ENCODE peak calls at places on chromosomes 13 and 19, in seven cellular contexts. One of them, this sample, is unnamed.

GRCh38 chr13:54337526-54337925 is 1308.9 kb downstream of the OLFM4 start:
- DNase-seq in H1: no peak
- DNase-seq in left lung: no peak
- DNase-seq in OCI-LY7: no peak
- DNase-seq in pancreas: no peak
- DNase-seq in CD8-positive, alpha-beta memory T cell: no peak
- DNase-seq in breast epithelium: no peak
- DNase-seq in this sample: no peak

GRCh38 chr13:98305670-98306069 is 128.6 kb upstream of the RNF113B start:
- DNase-seq in H1: no peak
- DNase-seq in OCI-LY7: no peak
- DNase-seq in left lung: no peak
- DNase-seq in CD8-positive, alpha-beta memory T cell: no peak
- DNase-seq in breast epithelium: no peak
- DNase-seq in pancreas: no peak
- DNase-seq in this sample: no peak

GRCh38 chr19:48631254-48631653 is 5.9 kb downstream of the DBP start:
- DNase-seq in H1: no peak
- DNase-seq in breast epithelium: no peak
- DNase-seq in left lung: no peak
- DNase-seq in CD8-positive, alpha-beta memory T cell: no peak
- DNase-seq in OCI-LY7: no peak
- DNase-seq in pancreas: no peak
- DNase-seq in this sample: no peak

GRCh38 chr13:113954046-113954841 is 19.6 kb downstream of the C13orf46 start:
- DNase-seq in H1: no peak
- DNase-seq in breast epithelium: no peak
- DNase-seq in left lung: peak; percentile 57
- DNase-seq in pancreas: no peak
- DNase-seq in CD8-positive, alpha-beta memory T cell: no peak
- DNase-seq in OCI-LY7: no peak
- DNase-seq in this sample: no peak

GRCh38 chr19:43430142-43430710 is 15.5 kb downstream of the TEX101 start:
- DNase-seq in breast epithelium: no peak
- DNase-seq in left lung: no peak
- DNase-seq in OCI-LY7: no peak
- DNase-seq in pancreas: no peak
- DNase-seq in H1: no peak
- DNase-seq in CD8-positive, alpha-beta memory T cell: no peak
- DNase-seq in this sample: no peak

GRCh38 chr13:29505950-29506349 is 89.5 kb downstream of the SLC7A1 start:
- DNase-seq in left lung: peak; percentile 61
- DNase-seq in pancreas: no peak
- DNase-seq in breast epithelium: no peak
- DNase-seq in OCI-LY7: no peak
- DNase-seq in CD8-positive, alpha-beta memory T cell: no peak
- DNase-seq in H1: no peak
- DNase-seq in this sample: no peak

GRCh38 chr13:40666905-40667621 is 622 bp upstream of the FOXO1 start:
- DNase-seq in pancreas: peak; percentile 45
- DNase-seq in left lung: peak; percentile 93
- DNase-seq in H1: no peak
- DNase-seq in CD8-positive, alpha-beta memory T cell: peak; percentile 26
- DNase-seq in breast epithelium: no peak
- DNase-seq in OCI-LY7: peak; percentile 58
- DNase-seq in this sample: peak; percentile 21

GRCh38 chr13:40340368-40341085 is 325.9 kb downstream of the FOXO1 start:
- DNase-seq in breast epithelium: no peak
- DNase-seq in H1: no peak
- DNase-seq in CD8-positive, alpha-beta memory T cell: no peak
- DNase-seq in pancreas: peak; percentile 77
- DNase-seq in left lung: no peak
- DNase-seq in OCI-LY7: no peak
- DNase-seq in this sample: no peak

GRCh38 chr13:40146063-40146462 is 490.6 kb downstream of the COG6 start:
- DNase-seq in H1: no peak
- DNase-seq in OCI-LY7: peak; percentile 24
- DNase-seq in pancreas: no peak
- DNase-seq in breast epithelium: no peak
- DNase-seq in left lung: no peak
- DNase-seq in CD8-positive, alpha-beta memory T cell: no peak
- DNase-seq in this sample: no peak

GRCh38 chr19:11115042-11115441 is 25.8 kb downstream of the LDLR start:
- DNase-seq in CD8-positive, alpha-beta memory T cell: no peak
- DNase-seq in H1: no peak
- DNase-seq in OCI-LY7: no peak
- DNase-seq in breast epithelium: no peak
- DNase-seq in left lung: no peak
- DNase-seq in pancreas: no peak
- DNase-seq in this sample: no peak

GRCh38 chr13:30364133-30364532 is 56.8 kb upstream of the KATNAL1 start:
- DNase-seq in breast epithelium: no peak
- DNase-seq in CD8-positive, alpha-beta memory T cell: no peak
- DNase-seq in left lung: no peak
- DNase-seq in pancreas: no peak
- DNase-seq in OCI-LY7: no peak
- DNase-seq in H1: no peak
- DNase-seq in this sample: no peak

GRCh38 chr19:13959962-13960862 is 7.9 kb downstream of the DCAF15 start:
- DNase-seq in pancreas: no peak
- DNase-seq in OCI-LY7: no peak
- DNase-seq in breast epithelium: no peak
- DNase-seq in left lung: peak; percentile 70
- DNase-seq in CD8-positive, alpha-beta memory T cell: peak; percentile 36
- DNase-seq in H1: no peak
- DNase-seq in this sample: no peak

GRCh38 chr13:78742659-78743058 is 83.7 kb upstream of the OBI1 start:
- DNase-seq in H1: no peak
- DNase-seq in pancreas: no peak
- DNase-seq in left lung: no peak
- DNase-seq in CD8-positive, alpha-beta memory T cell: no peak
- DNase-seq in OCI-LY7: no peak
- DNase-seq in breast epithelium: no peak
- DNase-seq in this sample: no peak

GRCh38 chr13:44854264-44855060 is 134.8 kb downstream of the NUFIP1 start:
- DNase-seq in H1: no peak
- DNase-seq in pancreas: peak; percentile 74
- DNase-seq in CD8-positive, alpha-beta memory T cell: no peak
- DNase-seq in breast epithelium: no peak
- DNase-seq in OCI-LY7: no peak
- DNase-seq in left lung: no peak
- DNase-seq in this sample: no peak

GRCh38 chr19:4019578-4019977 is 12.0 kb downstream of the PIAS4 start:
- DNase-seq in breast epithelium: no peak
- DNase-seq in H1: no peak
- DNase-seq in CD8-positive, alpha-beta memory T cell: no peak
- DNase-seq in left lung: no peak
- DNase-seq in pancreas: peak; percentile 54
- DNase-seq in OCI-LY7: no peak
- DNase-seq in this sample: no peak

GRCh38 chr19:54448037-54448773 is 794 bp upstream of the LENG8 start:
- DNase-seq in OCI-LY7: peak; percentile 22
- DNase-seq in pancreas: peak; percentile 72
- DNase-seq in breast epithelium: no peak
- DNase-seq in left lung: peak; percentile 82
- DNase-seq in H1: no peak
- DNase-seq in CD8-positive, alpha-beta memory T cell: no peak
- DNase-seq in this sample: peak; percentile 56

GRCh38 chr19:31223805-31224534 is 125.3 kb downstream of the TSHZ3 start:
- DNase-seq in CD8-positive, alpha-beta memory T cell: no peak
- DNase-seq in pancreas: no peak
- DNase-seq in left lung: no peak
- DNase-seq in breast epithelium: no peak
- DNase-seq in OCI-LY7: no peak
- DNase-seq in H1: no peak
- DNase-seq in this sample: no peak

GRCh38 chr13:67619987-67620386 is 389.9 kb upstream of the PCDH9 start:
- DNase-seq in H1: no peak
- DNase-seq in breast epithelium: no peak
- DNase-seq in pancreas: no peak
- DNase-seq in CD8-positive, alpha-beta memory T cell: no peak
- DNase-seq in OCI-LY7: no peak
- DNase-seq in left lung: no peak
- DNase-seq in this sample: no peak

GRCh38 chr13:100334209-100334608 is 245.3 kb downstream of the PCCA start:
- DNase-seq in left lung: no peak
- DNase-seq in H1: no peak
- DNase-seq in pancreas: no peak
- DNase-seq in OCI-LY7: no peak
- DNase-seq in breast epithelium: no peak
- DNase-seq in CD8-positive, alpha-beta memory T cell: no peak
- DNase-seq in this sample: no peak

GRCh38 chr13:57557979-57558529 is 73.5 kb upstream of the PCDH17 start:
- DNase-seq in OCI-LY7: peak; percentile 17
- DNase-seq in breast epithelium: no peak
- DNase-seq in CD8-positive, alpha-beta memory T cell: no peak
- DNase-seq in H1: no peak
- DNase-seq in left lung: no peak
- DNase-seq in pancreas: no peak
- DNase-seq in this sample: no peak

GRCh38 chr19:3319643-3320353 is 46.6 kb upstream of the NFIC start:
- DNase-seq in breast epithelium: no peak
- DNase-seq in pancreas: no peak
- DNase-seq in CD8-positive, alpha-beta memory T cell: no peak
- DNase-seq in H1: no peak
- DNase-seq in OCI-LY7: no peak
- DNase-seq in left lung: peak; percentile 35
- DNase-seq in this sample: no peak

GRCh38 chr19:36489920-36490415 is 607 bp upstream of the ZNF566 start:
- DNase-seq in H1: peak; percentile 93
- DNase-seq in left lung: peak; percentile 87
- DNase-seq in CD8-positive, alpha-beta memory T cell: no peak
- DNase-seq in pancreas: peak; percentile 75
- DNase-seq in OCI-LY7: peak; percentile 93
- DNase-seq in breast epithelium: no peak
- DNase-seq in this sample: peak; percentile 71

GRCh38 chr19:14114854-14115253 is 2.7 kb downstream of the PRKACA start:
- DNase-seq in breast epithelium: no peak
- DNase-seq in pancreas: peak; percentile 58
- DNase-seq in left lung: peak; percentile 88
- DNase-seq in CD8-positive, alpha-beta memory T cell: peak; percentile 38
- DNase-seq in H1: no peak
- DNase-seq in OCI-LY7: peak; percentile 57
- DNase-seq in this sample: no peak

GRCh38 chr13:50209646-50210045 is 194.4 kb downstream of the KCNRG start:
- DNase-seq in breast epithelium: no peak
- DNase-seq in left lung: no peak
- DNase-seq in CD8-positive, alpha-beta memory T cell: no peak
- DNase-seq in pancreas: no peak
- DNase-seq in OCI-LY7: no peak
- DNase-seq in H1: no peak
- DNase-seq in this sample: no peak
- H3K27ac ChIP-seq in breast epithelium: no peak overlapping the region
- H3K27ac ChIP-seq in left lung: no peak overlapping the region
- H3K27ac ChIP-seq in CD8-positive, alpha-beta memory T cell: no peak overlapping the region
- H3K27ac ChIP-seq in pancreas: no peak overlapping the region
- H3K27ac ChIP-seq in OCI-LY7: no peak overlapping the region
- H3K27ac ChIP-seq in H1: no peak overlapping the region
- H3K27ac ChIP-seq in this sample: no peak overlapping the region

GRCh38 chr19:18440936-18441803 is 3.2 kb upstream of the ISYNA1 start:
- DNase-seq in CD8-positive, alpha-beta memory T cell: no peak
- DNase-seq in OCI-LY7: no peak
- DNase-seq in breast epithelium: no peak
- DNase-seq in left lung: no peak
- DNase-seq in pancreas: peak; percentile 23
- DNase-seq in H1: no peak
- DNase-seq in this sample: no peak

GRCh38 chr19:18439025-18439909 is 1.3 kb upstream of the ISYNA1 start:
- DNase-seq in left lung: no peak
- DNase-seq in OCI-LY7: no peak
- DNase-seq in breast epithelium: no peak
- DNase-seq in CD8-positive, alpha-beta memory T cell: no peak
- DNase-seq in pancreas: peak; percentile 63
- DNase-seq in H1: no peak
- DNase-seq in this sample: no peak

GRCh38 chr19:18439910-18440237 is 1.9 kb upstream of the ISYNA1 start:
- DNase-seq in OCI-LY7: no peak
- DNase-seq in CD8-positive, alpha-beta memory T cell: no peak
- DNase-seq in left lung: no peak
- DNase-seq in H1: no peak
- DNase-seq in pancreas: no peak
- DNase-seq in breast epithelium: no peak
- DNase-seq in this sample: no peak

GRCh38 chr19:18441804-18442788 is 4.2 kb upstream of the ISYNA1 start:
- DNase-seq in H1: no peak
- DNase-seq in CD8-positive, alpha-beta memory T cell: no peak
- DNase-seq in breast epithelium: no peak
- DNase-seq in OCI-LY7: no peak
- DNase-seq in left lung: no peak
- DNase-seq in pancreas: no peak
- DNase-seq in this sample: no peak

GRCh38 chr19:18440421-18440877 is 2.5 kb upstream of the ISYNA1 start:
- DNase-seq in CD8-positive, alpha-beta memory T cell: no peak
- DNase-seq in left lung: no peak
- DNase-seq in breast epithelium: no peak
- DNase-seq in OCI-LY7: peak; percentile 57
- DNase-seq in H1: no peak
- DNase-seq in pancreas: peak; percentile 51
- DNase-seq in this sample: no peak
- H3K27ac ChIP-seq in CD8-positive, alpha-beta memory T cell: no peak overlapping the region
- H3K27ac ChIP-seq in left lung: no peak overlapping the region
- H3K27ac ChIP-seq in breast epithelium: peak overlapping the region; percentile 21
- H3K27ac ChIP-seq in OCI-LY7: no peak overlapping the region
- H3K27ac ChIP-seq in H1: no peak overlapping the region
- H3K27ac ChIP-seq in pancreas: no peak overlapping the region
- H3K27ac ChIP-seq in this sample: no peak overlapping the region

GRCh38 chr13:25179810-25180437 is 7.8 kb upstream of the AMER2 start:
- DNase-seq in OCI-LY7: peak; percentile 21
- DNase-seq in pancreas: no peak
- DNase-seq in H1: no peak
- DNase-seq in CD8-positive, alpha-beta memory T cell: no peak
- DNase-seq in left lung: no peak
- DNase-seq in breast epithelium: no peak
- DNase-seq in this sample: peak; percentile 36
- H3K27ac ChIP-seq in OCI-LY7: peak overlapping the region; percentile 77
- H3K27ac ChIP-seq in pancreas: no peak overlapping the region
- H3K27ac ChIP-seq in H1: no peak overlapping the region
- H3K27ac ChIP-seq in CD8-positive, alpha-beta memory T cell: no peak overlapping the region
- H3K27ac ChIP-seq in left lung: no peak overlapping the region
- H3K27ac ChIP-seq in breast epithelium: no peak overlapping the region
- H3K27ac ChIP-seq in this sample: peak overlapping the region; percentile 83

GRCh38 chr19:33287438-33287837 is 14.9 kb downstream of the CEBPA start:
- DNase-seq in left lung: peak; percentile 9
- DNase-seq in H1: no peak
- DNase-seq in CD8-positive, alpha-beta memory T cell: no peak
- DNase-seq in pancreas: no peak
- DNase-seq in breast epithelium: no peak
- DNase-seq in OCI-LY7: no peak
- DNase-seq in this sample: no peak
- H3K27ac ChIP-seq in left lung: peak overlapping the region; percentile 80
- H3K27ac ChIP-seq in H1: no peak overlapping the region
- H3K27ac ChIP-seq in CD8-positive, alpha-beta memory T cell: no peak overlapping the region
- H3K27ac ChIP-seq in pancreas: no peak overlapping the region
- H3K27ac ChIP-seq in breast epithelium: no peak overlapping the region
- H3K27ac ChIP-seq in OCI-LY7: no peak overlapping the region
- H3K27ac ChIP-seq in this sample: no peak overlapping the region